ENCODE peak calls at places on chromosomes 11 and 22, in five cellular contexts. W is A549, S is psoas muscle, G is HFFc6, O is astrocyte of the spinal cord. X is an unnamed sample.

GRCh38 chr11:64055077-64055476 is 19.3 kb downstream of the FLRT1 start:
- DNase-seq in W (no peak), S (no peak), G (no peak), O (no peak), X (no peak)

GRCh38 chr11:8983552-8983951 is 19.3 kb upstream of the TMEM9B start:
- DNase-seq in W (no peak), S (no peak), G (no peak), O (no peak), X (no peak)

GRCh38 chr22:47195676-47196492 is 433.4 kb downstream of the TBC1D22A start:
- DNase-seq in W (no peak), S (no peak), G (no peak), O (no peak), X (no peak)

GRCh38 chr11:123799438-123799837 is 6.7 kb downstream of the OR6M1 start:
- DNase-seq in W (no peak), S (no peak), G (no peak), O (no peak), X (no peak)

GRCh38 chr11:47714554-47715081 is 551 bp downstream of the AGBL2 start:
- DNase-seq in W (no peak), S (peak), G (no peak), O (peak), X (peak)

GRCh38 chr11:12157241-12157661 is 46.9 kb downstream of the MICAL2 start:
- DNase-seq in W (no peak), S (no peak), G (peak), O (peak), X (no peak)

GRCh38 chr11:32016111-32016510 is 74.8 kb upstream of the RCN1 start:
- DNase-seq in W (no peak), S (no peak), G (no peak), O (no peak), X (no peak)

GRCh38 chr11:122863704-122864326 is 18.7 kb upstream of the JHY start:
- DNase-seq in W (peak), S (peak), G (peak), O (peak), X (no peak)

GRCh38 chr22:29716814-29717213 is 3.0 kb upstream of the CABP7 start:
- DNase-seq in W (no peak), S (peak), G (peak), O (peak), X (peak)

GRCh38 chr11:130314184-130314748 is 451 bp downstream of the ZBTB44 start:
- DNase-seq in W (peak), S (peak), G (peak), O (peak), X (peak)

GRCh38 chr11:3954448-3955298 is 99.2 kb downstream of the STIM1 start:
- DNase-seq in W (no peak), S (no peak), G (peak), O (peak), X (peak)

GRCh38 chr22:37906364-37907008 is 389 bp downstream of the MICALL1 start:
- DNase-seq in W (no peak), S (peak), G (no peak), O (no peak), X (no peak)

GRCh38 chr11:10108901-10109665 is 184.9 kb downstream of the SBF2 start:
- DNase-seq in W (no peak), S (no peak), G (no peak), O (peak), X (no peak)

GRCh38 chr22:18983120-18983651 is 47.1 kb upstream of the PRODH start:
- DNase-seq in W (no peak), S (no peak), G (no peak), O (no peak), X (no peak)

GRCh38 chr11:66068923-66069714 is 953 bp upstream of the PACS1 start:
- DNase-seq in W (peak), S (peak), G (peak), O (peak), X (no peak)

GRCh38 chr11:90845126-90845525 is 622.3 kb upstream of the CHORDC1 start:
- DNase-seq in W (no peak), S (no peak), G (no peak), O (no peak), X (peak)

GRCh38 chr11:134497586-134497985 is 85.5 kb upstream of the B3GAT1 start:
- DNase-seq in W (no peak), S (no peak), G (no peak), O (no peak), X (no peak)

GRCh38 chr11:57399221-57399620 is 8.8 kb upstream of the PRG2 start:
- DNase-seq in W (no peak), S (no peak), G (no peak), O (peak), X (peak)

GRCh38 chr11:34513674-34513995 is at the start of gene ELF5:
- DNase-seq in W (no peak), S (no peak), G (no peak), O (no peak), X (no peak)

GRCh38 chr22:43441216-43441615 is 29.4 kb downstream of the MPPED1 start:
- DNase-seq in W (no peak), S (no peak), G (no peak), O (no peak), X (no peak)

GRCh38 chr11:36540998-36541397 is 26.8 kb upstream of the RAG1 start:
- DNase-seq in W (no peak), S (peak), G (peak), O (peak), X (peak)

GRCh38 chr11:70517203-70517602 is 118.9 kb downstream of the CTTN start:
- DNase-seq in W (no peak), S (no peak), G (no peak), O (no peak), X (no peak)

GRCh38 chr11:17693531-17693930 is 25.8 kb upstream of the MYOD1 start:
- DNase-seq in W (no peak), S (no peak), G (no peak), O (no peak), X (no peak)

GRCh38 chr22:30694638-30695350 is at the start of gene OSBP2:
- DNase-seq in W (no peak), S (peak), G (no peak), O (no peak), X (no peak)

GRCh38 chr11:73968356-73968966 is 14.2 kb downstream of the UCP2 start:
- DNase-seq in W (no peak), S (no peak), G (no peak), O (no peak), X (no peak)

GRCh38 chr11:90204832-90205646 is 17.8 kb downstream of the CHORDC1 start:
- DNase-seq in W (peak), S (no peak), G (peak), O (peak), X (peak)

GRCh38 chr11:134980819-134981710 is 569.0 kb upstream of the B3GAT1 start:
- DNase-seq in W (no peak), S (no peak), G (no peak), O (no peak), X (no peak)

GRCh38 chr11:77151804-77152513 is 23.9 kb downstream of the MYO7A start:
- DNase-seq in W (no peak), S (no peak), G (no peak), O (no peak), X (no peak)

GRCh38 chr11:21933095-21933494 is 259.8 kb upstream of the ANO5 start:
- DNase-seq in W (no peak), S (no peak), G (no peak), O (no peak), X (no peak)

GRCh38 chr22:27990879-27991278 is 71.8 kb upstream of the PITPNB start:
- DNase-seq in W (peak), S (peak), G (no peak), O (peak), X (no peak)
- TF ChIP-seq CTCF in W (no peak), S (peak), G (peak), O (peak), X (peak)

GRCh38 chr22:23704062-23704461 is 13.2 kb downstream of the RGL4 start:
- DNase-seq in W (no peak), S (no peak), G (no peak), O (no peak), X (no peak)
- TF ChIP-seq CTCF in W (no peak), S (no peak), G (no peak), O (no peak), X (no peak)

GRCh38 chr11:72015511-72016061 is 16.9 kb downstream of the IL18BP start:
- DNase-seq in W (no peak), S (no peak), G (no peak), O (peak), X (no peak)
- TF ChIP-seq CTCF in W (peak), S (peak), G (peak), O (peak), X (peak)

DNA sequence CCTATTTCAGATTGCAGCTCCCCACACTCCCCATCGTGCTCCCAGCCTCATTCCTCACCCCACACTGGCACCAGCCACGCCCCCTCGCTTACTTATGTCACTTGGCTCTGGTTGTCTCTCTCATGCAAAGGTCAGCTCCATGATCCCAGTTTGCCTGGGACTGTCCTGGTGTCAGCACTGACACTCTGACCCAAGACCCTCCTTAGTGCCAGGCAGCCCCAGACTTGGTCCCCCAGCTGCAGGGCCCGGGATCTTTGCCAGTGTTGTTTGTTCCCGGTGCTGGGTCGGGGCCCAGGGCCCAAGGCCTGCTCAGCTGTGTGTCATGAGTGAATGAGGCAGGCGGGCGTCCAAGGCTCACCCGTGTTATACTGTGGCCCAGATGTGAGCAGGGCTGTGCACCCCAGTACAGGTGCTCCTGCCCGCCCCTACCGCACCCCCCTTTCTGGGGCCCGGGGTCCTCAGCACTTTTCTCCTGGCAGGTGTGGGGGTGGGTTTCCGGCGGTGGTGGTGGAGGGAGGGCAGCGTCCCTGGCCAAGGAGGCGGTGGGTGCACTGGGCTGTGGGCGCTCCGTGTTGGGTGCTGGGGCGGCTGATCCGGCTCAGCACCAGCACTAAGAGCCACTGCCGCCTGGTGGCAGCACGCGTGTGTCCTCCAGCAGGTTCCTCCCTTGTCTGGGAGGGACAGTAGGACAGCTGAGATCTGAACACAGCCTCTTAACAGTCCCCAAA is 19.5 kb downstream of the IL17REL start:
- DNase-seq in W (peak), S (peak), G (peak), O (peak), X (no peak)
- TF ChIP-seq CTCF in W (peak), S (peak), G (peak), O (peak), X (peak)

DNA sequence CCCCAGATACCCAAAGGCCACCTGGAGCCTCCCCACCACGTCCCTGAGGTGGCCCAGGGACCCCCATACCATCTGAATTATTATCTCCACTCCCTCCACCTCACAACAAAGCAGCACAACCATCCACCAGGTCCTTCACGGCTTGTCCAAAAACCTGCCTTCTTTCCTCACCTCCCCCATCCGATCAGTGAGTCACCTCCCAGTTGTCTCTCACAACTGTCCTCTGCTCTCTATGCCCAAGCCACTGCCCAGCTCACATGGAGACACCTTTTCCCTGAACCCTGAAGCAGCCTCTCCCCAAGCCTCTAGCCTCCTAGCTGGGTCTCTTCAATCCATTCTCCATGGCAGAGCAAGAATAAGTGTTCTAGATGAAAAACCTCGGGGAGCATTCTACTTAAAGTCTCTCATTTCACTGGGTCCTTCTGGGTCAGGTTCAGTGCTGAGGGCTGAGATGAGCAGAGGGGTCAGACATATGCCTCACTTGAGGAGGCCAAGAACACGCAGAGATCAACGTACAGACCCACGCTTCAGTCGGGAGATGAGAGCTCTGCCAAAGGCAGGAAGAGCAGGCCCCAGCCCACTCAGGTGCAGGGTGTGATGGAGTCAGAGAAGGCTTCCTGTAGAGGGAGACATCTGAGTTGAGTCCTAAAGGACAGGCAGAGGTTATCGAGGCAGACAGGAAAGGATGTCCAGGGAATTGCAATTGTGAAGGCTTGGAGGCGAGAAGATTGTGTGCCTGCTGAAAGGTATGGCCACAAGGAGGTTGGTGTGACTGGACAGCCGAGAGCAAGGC is 74.7 kb downstream of the PDE2A start:
- DNase-seq in W (no peak), S (no peak), G (no peak), O (no peak), X (no peak)
- TF ChIP-seq CTCF in W (no peak), S (no peak), G (peak), O (no peak), X (peak)

GRCh38 chr11:118430956-118431355 is 5.3 kb upstream of the KMT2A start:
- DNase-seq in W (no peak), S (no peak), G (no peak), O (no peak), X (no peak)
- TF ChIP-seq CTCF in W (no peak), S (no peak), G (peak), O (peak), X (no peak)